ENCODE peak calls at places on chromosomes 13 and 19, in eight cellular contexts. E is fibroblast of lung, X is NCI-H1105, S is aorta, W is T-cell, C is colonic mucosa, K is T-helper 1 cell, O is caudate nucleus. T is an unnamed sample.

GRCh38 chr13:101698400-101698799 is 245.9 kb downstream of the ITGBL1 start:
- DNase-seq in E (no peak), X (no peak), S (no peak), W (no peak), C (no peak), K (no peak), O (no peak), T (no peak)

GRCh38 chr19:57820599-57820998 is 5.9 kb upstream of the ZNF552 start:
- DNase-seq in E (no peak), X (no peak), S (no peak), W (no peak), C (no peak), K (no peak), O (no peak), T (no peak)

GRCh38 chr19:8884416-8884815 is 52.2 kb downstream of the MBD3L1 start:
- DNase-seq in E (no peak), X (no peak), S (no peak), W (no peak), C (no peak), K (no peak), O (no peak), T (no peak)

GRCh38 chr13:102128216-102128800 is 273.5 kb downstream of the FGF14 start:
- DNase-seq in E (peak; percentile 84), X (no peak), S (no peak), W (no peak), C (no peak), K (no peak), O (no peak), T (no peak)

GRCh38 chr13:112354330-112355273 is 21.6 kb upstream of the SPACA7 start:
- DNase-seq in E (no peak), X (no peak), S (no peak), W (no peak), C (no peak), K (no peak), O (no peak), T (no peak)

GRCh38 chr13:67275351-67275989 is 45.3 kb upstream of the PCDH9 start:
- DNase-seq in E (no peak), X (no peak), S (no peak), W (no peak), C (no peak), K (no peak), O (no peak), T (no peak)

GRCh38 chr13:41985788-41986508 is 25.0 kb upstream of the VWA8 start:
- DNase-seq in E (peak; percentile 36), X (no peak), S (no peak), W (no peak), C (no peak), K (no peak), O (no peak), T (no peak)

GRCh38 chr19:6767081-6767356 is 216 bp downstream of the SH2D3A start:
- DNase-seq in E (no peak), X (peak; percentile 6), S (no peak), W (peak; percentile 64), C (peak; percentile 73), K (no peak), O (no peak), T (no peak)

GRCh38 chr13:108315955-108316354 is 46.4 kb downstream of the TNFSF13B start:
- DNase-seq in E (peak; percentile 24), X (no peak), S (no peak), W (no peak), C (no peak), K (no peak), O (no peak), T (no peak)

GRCh38 chr19:28519950-28520861 is 692.7 kb downstream of the UQCRFS1 start:
- DNase-seq in E (peak; percentile 72), X (peak; percentile 95), S (no peak), W (no peak), C (no peak), K (no peak), O (no peak), T (no peak)

GRCh38 chr13:95643814-95644598 is 500 bp downstream of the DZIP1 start:
- DNase-seq in E (peak; percentile 57), X (peak; percentile 7), S (peak; percentile 83), W (no peak), C (no peak), K (no peak), O (peak; percentile 21), T (no peak)